ENCODE peak calls at places on chromosomes 5 and 9, in five cellular contexts. P is HCT116, W is H1, D is K562, A is GM12878. O is an unnamed sample.

GRCh38 chr5:135208555-135209494 is 174.8 kb upstream of the PITX1 start:
- DNase-seq in A (no peak), W (no peak), D (no peak), P (peak), O (peak)

GRCh38 chr9:35650341-35651158 is at the start of gene SIT1:
- DNase-seq in P (no peak), W (no peak), D (no peak), A (no peak), O (no peak)

GRCh38 chr5:150180241-150181027 is 9.4 kb upstream of the SLC6A7 start:
- DNase-seq in D (no peak), P (no peak), W (no peak), A (no peak), O (no peak)

GRCh38 chr5:178551059-178551458 is 39.1 kb downstream of the COL23A1 start:
- DNase-seq in D (peak), W (no peak), P (peak), A (no peak), O (peak)

GRCh38 chr5:6158974-6159863 is 219.1 kb downstream of the MED10 start:
- DNase-seq in P (no peak), A (no peak), D (no peak), W (no peak), O (peak)

GRCh38 chr9:90103771-90104170 is 499.0 kb downstream of the GADD45G start:
- DNase-seq in A (no peak), D (no peak), P (no peak), W (no peak), O (no peak)

GRCh38 chr9:128635266-128636023 is 21.2 kb downstream of the DYNC2I2 start:
- DNase-seq in A (no peak), P (peak), D (peak), W (peak), O (peak)

GRCh38 chr5:134004626-134005414 is at the start of gene VDAC1:
- DNase-seq in P (peak), A (no peak), W (no peak), D (peak), O (no peak)

GRCh38 chr9:137045294-137046093 is 483 bp downstream of the NPDC1 start:
- DNase-seq in P (no peak), W (no peak), A (no peak), D (no peak), O (no peak)

GRCh38 chr5:107826311-107827000 is 155.7 kb upstream of the EFNA5 start:
- DNase-seq in A (no peak), W (peak), D (no peak), P (no peak), O (no peak)

GRCh38 chr9:26260238-26260637 is 582.0 kb upstream of the TUSC1 start:
- DNase-seq in P (no peak), D (no peak), A (no peak), W (no peak), O (no peak)

GRCh38 chr5:147286296-147286695 is 51.5 kb downstream of the STK32A start:
- DNase-seq in A (no peak), P (no peak), W (no peak), D (no peak), O (no peak)

GRCh38 chr5:64637144-64637543 is 53.2 kb upstream of the SHISAL2B start:
- DNase-seq in P (no peak), A (no peak), W (no peak), D (no peak), O (no peak)

GRCh38 chr5:109516385-109516784 is 106.6 kb upstream of the PJA2 start:
- DNase-seq in W (no peak), P (no peak), A (no peak), D (no peak), O (no peak)

GRCh38 chr9:136829412-136829811 is 12.9 kb upstream of the AJM1 start:
- DNase-seq in A (no peak), D (no peak), P (no peak), W (no peak), O (no peak)

GRCh38 chr5:140266471-140267200 is 36.3 kb downstream of the PFDN1 start:
- DNase-seq in P (no peak), D (no peak), A (no peak), W (no peak), O (no peak)

GRCh38 chr5:76472338-76473336 is 69.6 kb downstream of the IQGAP2 start:
- DNase-seq in A (no peak), W (no peak), D (no peak), P (no peak), O (peak)

GRCh38 chr9:36731576-36731975 is 158.9 kb downstream of the MELK start:
- DNase-seq in P (no peak), A (peak), W (no peak), D (no peak), O (no peak)

GRCh38 chr5:34622046-34622435 is 34.1 kb upstream of the RAI14 start:
- DNase-seq in D (no peak), P (no peak), W (no peak), A (no peak), O (no peak)

GRCh38 chr5:127920936-127921335 is 162.6 kb upstream of the SLC12A2 start:
- DNase-seq in D (no peak), P (no peak), A (no peak), W (no peak), O (no peak)

GRCh38 chr9:78210841-78211301 is 25.0 kb upstream of the CEP78 start:
- DNase-seq in P (no peak), A (peak), W (no peak), D (no peak), O (no peak)

GRCh38 chr5:88144219-88145040 is 124.2 kb downstream of the TMEM161B start:
- DNase-seq in A (no peak), D (no peak), W (no peak), P (no peak), O (no peak)

GRCh38 chr9:137030528-137030927 is 1.4 kb downstream of the FUT7 start:
- DNase-seq in A (peak), W (no peak), P (no peak), D (no peak), O (no peak)

GRCh38 chr9:127077658-127077975 is 44.8 kb downstream of the ANGPTL2 start:
- DNase-seq in A (no peak), P (no peak), W (no peak), D (no peak), O (no peak)

GRCh38 chr5:35313296-35313695 is 83.0 kb upstream of the PRLR start:
- DNase-seq in A (no peak), D (no peak), W (no peak), P (no peak), O (no peak)

GRCh38 chr5:143536364-143536763 is 132.9 kb upstream of the NR3C1 start:
- DNase-seq in D (no peak), P (peak), W (no peak), A (no peak), O (peak)

DNA sequence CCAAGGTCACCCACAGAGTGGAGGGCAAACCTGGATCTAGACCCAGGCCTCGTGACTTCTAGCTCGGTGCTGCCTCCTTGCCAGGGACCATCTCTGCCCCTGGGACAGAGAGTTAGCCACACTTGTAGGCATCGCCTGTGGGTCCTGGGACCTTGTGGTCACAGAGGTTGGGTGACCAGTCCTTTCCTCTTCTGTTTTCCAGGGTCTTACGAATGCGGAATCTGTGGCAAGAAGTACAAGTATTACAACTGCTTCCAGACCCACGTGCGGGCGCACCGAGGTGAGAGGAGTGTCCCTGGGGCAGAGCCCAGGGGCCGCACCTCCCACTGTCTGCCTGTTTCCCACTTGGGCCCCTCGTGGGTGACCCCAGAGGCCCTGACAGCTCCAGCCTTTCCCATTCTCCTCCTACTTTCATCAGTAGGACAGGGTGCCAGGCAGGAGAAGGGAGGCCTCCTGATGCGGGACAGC is 76.3 kb downstream of the AMBP start:
- DNase-seq in W (no peak), A (no peak), P (no peak), D (no peak), O (no peak)
- TF ChIP-seq SRF in W (no peak), A (no peak), P (no peak), D (no peak), O (no peak)

GRCh38 chr5:10689391-10690081 is 71.5 kb downstream of the DAP start:
- DNase-seq in W (no peak), D (peak), A (no peak), P (no peak), O (no peak)
- TF ChIP-seq SRF in W (no peak), D (no peak), A (no peak), P (no peak), O (no peak)

DNA sequence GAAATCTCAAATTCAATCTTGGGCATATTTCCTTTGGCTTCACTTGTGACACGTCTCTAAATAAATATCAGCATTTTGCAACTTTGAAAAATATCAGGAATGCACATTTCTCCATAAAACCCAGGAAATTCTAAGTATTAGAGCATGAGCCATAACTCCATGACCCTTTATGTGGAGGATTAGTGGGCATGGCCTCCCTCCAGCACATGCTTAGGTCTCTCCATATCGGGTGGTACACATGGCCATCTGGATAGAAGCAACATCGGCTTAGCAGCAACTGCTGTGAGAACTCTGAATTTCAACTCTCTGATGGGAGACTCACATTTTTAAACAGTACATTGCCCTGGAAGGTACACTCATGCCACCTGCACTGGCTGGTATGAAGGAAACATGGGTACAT is 73.7 kb upstream of the EGFLAM start:
- DNase-seq in A (no peak), D (no peak), W (no peak), P (no peak), O (no peak)
- TF ChIP-seq SRF in A (no peak), D (no peak), W (no peak), P (no peak), O (no peak)

GRCh38 chr9:110180713-110181434 is 27.1 kb downstream of the C9orf152 start:
- DNase-seq in A (no peak), W (no peak), P (no peak), D (no peak), O (peak)
- TF ChIP-seq SRF in A (no peak), W (no peak), P (no peak), D (no peak), O (no peak)

DNA sequence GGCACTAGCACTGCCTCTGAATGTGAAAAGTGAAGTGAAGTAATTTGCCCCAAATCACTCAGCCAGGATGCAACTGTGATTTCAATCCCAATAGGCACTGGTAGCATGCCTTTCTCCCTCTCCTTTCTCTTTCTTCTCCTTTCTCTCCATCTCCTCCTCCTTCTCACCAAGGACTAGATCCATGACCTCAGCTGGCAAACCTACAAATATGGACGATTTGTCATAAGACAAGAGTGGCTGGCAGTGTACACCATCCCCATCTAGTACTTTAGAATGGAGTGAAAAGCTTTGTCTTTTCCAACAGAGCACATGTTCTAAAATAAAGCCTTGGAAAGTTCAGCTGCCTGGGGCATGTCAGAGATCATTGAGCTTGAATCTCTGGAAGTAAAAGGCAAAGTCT is 574.7 kb upstream of the CLINT1 start:
- DNase-seq in D (no peak), W (no peak), A (no peak), P (no peak), O (no peak)
- TF ChIP-seq SRF in D (no peak), W (no peak), A (no peak), P (no peak), O (no peak)

GRCh38 chr5:163529698-163530097 is 24.3 kb downstream of the MAT2B start:
- DNase-seq in A (no peak), D (no peak), W (no peak), P (no peak), O (peak)
- TF ChIP-seq SRF in A (no peak), D (no peak), W (no peak), P (no peak), O (no peak)

GRCh38 chr5:115718853-115719252 is 93.0 kb upstream of the TMED7 start:
- DNase-seq in A (no peak), D (no peak), P (no peak), W (no peak), O (no peak)
- TF ChIP-seq SRF in A (no peak), D (no peak), P (no peak), W (no peak), O (no peak)

DNA sequence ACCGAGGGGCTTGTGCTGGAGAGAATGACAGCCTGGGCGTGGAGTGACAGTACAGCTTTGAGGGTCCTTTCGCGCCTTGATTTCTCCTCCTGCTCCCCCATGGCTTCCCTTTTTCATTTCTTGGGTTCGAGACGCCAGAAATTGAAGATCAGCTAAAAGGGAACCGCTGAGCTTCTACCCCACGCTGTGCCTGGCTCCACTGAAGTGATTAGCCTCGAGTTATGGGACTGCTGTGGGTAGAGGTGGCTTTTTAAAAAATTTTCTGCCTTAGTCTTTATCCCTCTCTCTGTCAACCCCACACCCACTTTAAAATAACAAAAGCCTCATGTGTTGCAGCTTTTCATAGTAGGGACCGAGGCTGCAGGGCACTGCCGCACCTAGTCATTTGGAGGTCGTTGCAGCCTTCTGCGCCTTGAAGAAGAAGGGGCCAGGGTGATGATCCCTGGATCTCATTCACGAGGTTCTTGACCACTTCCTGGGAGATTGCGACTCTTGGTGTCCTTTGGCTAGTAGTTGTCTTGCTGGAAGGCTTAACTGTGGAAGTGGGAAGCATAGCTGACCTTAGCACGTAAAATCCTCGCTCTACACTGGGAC is 603 bp downstream of the PPIP5K2 start:
- DNase-seq in A (no peak), D (peak), W (no peak), P (no peak), O (peak)
- TF ChIP-seq SRF in A (no peak), D (no peak), W (no peak), P (no peak), O (no peak)

DNA sequence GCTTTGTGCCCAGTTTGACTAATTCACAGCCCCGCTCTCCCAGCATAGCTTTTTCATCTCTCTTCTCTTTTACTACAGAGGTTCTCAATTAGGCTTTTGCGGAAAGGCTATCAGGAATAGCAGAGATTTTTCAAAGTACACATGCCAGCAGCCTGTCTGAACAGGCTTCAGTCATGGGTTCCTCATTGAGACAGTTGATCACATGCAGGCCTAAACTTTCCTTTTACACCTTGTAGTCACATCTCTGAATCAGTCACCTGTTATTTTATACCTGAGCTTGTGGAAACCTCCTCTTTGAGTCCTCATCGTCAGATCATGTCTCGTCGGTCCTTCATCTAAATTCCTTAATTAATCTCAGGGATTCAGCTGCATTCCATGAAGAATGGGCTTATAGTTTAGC is 140.7 kb downstream of the NPR3 start:
- DNase-seq in W (no peak), A (no peak), D (no peak), P (no peak), O (no peak)
- TF ChIP-seq SRF in W (no peak), A (no peak), D (no peak), P (no peak), O (no peak)